ENCODE peak calls at places on chromosomes 12 and 14, in five cellular contexts. T is astrocyte, N is fibroblast of lung, V is tibial artery, S is colonic mucosa. C is an unnamed sample.

GRCh38 chr12:132582058-132582420 is 28.3 kb downstream of the LRCOL1 start:
- DNase-seq in S (no peak), N (no peak), T (no peak), V (peak; percentile 80), C (no peak)

GRCh38 chr12:46153267-46153872 is 115.5 kb downstream of the SLC38A1 start:
- DNase-seq in T (peak; percentile 25), S (no peak), V (no peak), N (peak; percentile 30), C (no peak)

GRCh38 chr14:95699397-95699796 is 13.2 kb downstream of the TCL1B start:
- DNase-seq in S (no peak), T (no peak), V (no peak), N (no peak), C (no peak)

GRCh38 chr12:14769837-14770494 is 33.3 kb downstream of the WBP11 start:
- DNase-seq in S (peak; percentile 88), V (peak; percentile 90), N (peak; percentile 74), T (peak; percentile 60), C (peak; percentile 94)

GRCh38 chr12:58915634-58916033 is 4.7 kb downstream of the LRIG3 start:
- DNase-seq in S (peak; percentile 72), T (peak; percentile 71), N (peak; percentile 79), V (peak; percentile 70), C (no peak)

GRCh38 chr12:34401659-34402227 is 379.4 kb downstream of the ALG10 start:
- DNase-seq in N (no peak), S (peak; percentile 9), T (no peak), V (peak; percentile 48), C (peak; percentile 58)

GRCh38 chr12:30795410-30795659 is 40.6 kb upstream of the CAPRIN2 start:
- DNase-seq in S (no peak), V (no peak), N (no peak), T (no peak), C (no peak)

GRCh38 chr12:110046451-110047187 is 1.7 kb downstream of the C12orf76 start:
- DNase-seq in V (no peak), T (no peak), N (no peak), S (no peak), C (no peak)

GRCh38 chr12:89701606-89702206 is 6.9 kb downstream of the ATP2B1 start:
- DNase-seq in S (no peak), T (no peak), V (no peak), N (no peak), C (no peak)

GRCh38 chr12:76266797-76267196 is 81.4 kb downstream of the BBS10 start:
- DNase-seq in V (no peak), N (peak; percentile 94), S (no peak), T (peak; percentile 91), C (peak; percentile 68)

GRCh38 chr12:203462-204260 is 10.3 kb downstream of the SLC6A12 start:
- DNase-seq in S (no peak), V (no peak), N (no peak), T (no peak), C (no peak)

GRCh38 chr12:32171211-32171610 is 64.6 kb downstream of the BICD1 start:
- DNase-seq in V (no peak), T (no peak), N (no peak), S (no peak), C (no peak)

GRCh38 chr14:92348154-92348553 is 25.2 kb downstream of the SLC24A4 start:
- DNase-seq in V (no peak), N (no peak), T (no peak), S (peak; percentile 64), C (no peak)

GRCh38 chr14:49886523-49886922 is 6.4 kb upstream of the ARF6 start:
- DNase-seq in T (no peak), N (no peak), S (no peak), V (no peak), C (no peak)

GRCh38 chr12:123696209-123696608 is 15.9 kb upstream of the ATP6V0A2 start:
- DNase-seq in T (no peak), V (no peak), S (no peak), N (no peak), C (no peak)

GRCh38 chr14:53529519-53529918 is 376.4 kb upstream of the DDHD1 start:
- DNase-seq in T (no peak), V (no peak), S (no peak), N (peak; percentile 22), C (no peak)

GRCh38 chr12:115763376-115763775 is 514.1 kb downstream of the MED13L start:
- DNase-seq in N (no peak), T (no peak), S (no peak), V (no peak), C (no peak)

GRCh38 chr14:99158150-99158549 is 113.8 kb downstream of the BCL11B start:
- DNase-seq in S (no peak), V (no peak), T (no peak), N (no peak), C (no peak)

GRCh38 chr12:15756822-15757221 is 32.4 kb downstream of the EPS8 start:
- DNase-seq in S (no peak), V (no peak), N (peak; percentile 40), T (peak; percentile 29), C (no peak)

GRCh38 chr12:117582135-117582784 is 220.8 kb upstream of the NOS1 start:
- DNase-seq in V (no peak), S (no peak), T (no peak), N (no peak), C (no peak)

GRCh38 chr14:95290021-95290420 is 29.7 kb downstream of the CLMN start:
- DNase-seq in V (peak; percentile 21), S (no peak), N (no peak), T (no peak), C (no peak)

GRCh38 chr14:70666364-70666691 is 24.6 kb downstream of the TTC9 start:
- DNase-seq in N (peak; percentile 35), V (no peak), T (peak; percentile 20), S (no peak), C (no peak)

GRCh38 chr12:75042125-75042524 is 167.5 kb downstream of the KCNC2 start:
- DNase-seq in T (no peak), V (no peak), S (no peak), N (no peak), C (no peak)

GRCh38 chr14:61630399-61630798 is 64.9 kb upstream of the HIF1A start:
- DNase-seq in S (no peak), N (no peak), V (no peak), T (no peak), C (no peak)

GRCh38 chr12:68915055-68915454 is 17.9 kb downstream of the CPM start:
- DNase-seq in N (peak; percentile 97), S (no peak), V (no peak), T (peak; percentile 97), C (no peak)

GRCh38 chr12:3680919-3681594 is 71.9 kb downstream of the CRACR2A start:
- DNase-seq in T (no peak), V (no peak), S (peak; percentile 66), N (no peak), C (no peak)

GRCh38 chr12:99984271-99985128 is at the start of gene ANKS1B:
- DNase-seq in N (peak; percentile 66), T (peak; percentile 49), V (peak; percentile 75), S (peak; percentile 45), C (peak; percentile 83)

GRCh38 chr14:106390947-106391346 is 864.6 kb downstream of the TMEM121 start:
- DNase-seq in N (no peak), S (no peak), T (no peak), V (no peak), C (no peak)

GRCh38 chr12:11016937-11017336 is 5.5 kb downstream of the TAS2R19 start:
- DNase-seq in S (peak; percentile 28), T (no peak), N (no peak), V (no peak), C (no peak)

GRCh38 chr12:114123108-114123507 is 157.0 kb upstream of the RBM19 start:
- DNase-seq in S (no peak), N (no peak), V (no peak), T (no peak), C (no peak)
- H3K27ac ChIP-seq in S (no peak overlapping the region), N (no peak overlapping the region), V (no peak overlapping the region), T (no peak overlapping the region), C (no peak overlapping the region)

GRCh38 chr12:42946776-42947435 is 357.4 kb upstream of the PRICKLE1 start:
- DNase-seq in T (peak; percentile 29), V (no peak), N (peak; percentile 36), S (no peak), C (no peak)
- H3K9me3 ChIP-seq in T (no peaks in the 10 kb centered on the region), V (peaks cover 17% of the 10 kb centered on the region), N (no peaks in the 10 kb centered on the region), S (no peaks in the 10 kb centered on the region), C (peaks cover 9% of the 10 kb centered on the region)

DNA sequence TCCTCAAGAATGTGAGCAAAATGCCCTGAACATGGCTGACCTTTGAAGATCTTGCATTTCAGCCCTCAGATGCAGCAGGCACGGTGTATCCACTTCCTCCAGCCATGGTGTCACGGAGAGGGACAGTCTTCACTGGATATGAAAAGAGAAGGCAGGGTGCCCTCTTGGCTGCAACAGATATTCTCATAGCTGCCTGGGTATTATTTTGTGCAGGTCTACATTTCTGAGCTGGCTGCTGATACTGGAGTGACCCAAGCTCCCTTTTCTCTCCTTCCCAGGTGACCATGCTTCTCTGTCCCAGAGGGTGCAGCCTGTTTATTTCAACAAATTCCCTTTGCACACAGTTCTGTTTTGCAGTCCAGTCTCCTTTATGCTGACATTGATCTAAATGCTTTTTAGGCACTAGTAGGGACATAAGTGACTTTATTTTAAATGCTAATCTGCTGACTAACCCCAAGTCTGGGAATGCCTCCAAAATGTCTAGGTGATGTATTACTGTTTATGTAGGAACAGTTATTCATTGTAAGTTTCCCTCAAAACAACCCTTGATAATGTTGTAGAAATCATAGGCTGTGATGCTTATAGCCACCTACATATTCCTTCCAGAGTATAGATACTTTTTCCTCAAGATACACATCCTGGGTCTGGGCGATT is 17.4 kb upstream of the PYGL start:
- DNase-seq in T (peak; percentile 95), V (no peak), N (peak; percentile 95), S (no peak), C (no peak)
- H3K4me3 ChIP-seq in T (peak overlapping the region; percentile 27), V (no peak overlapping the region), N (no peak overlapping the region), S (no peak overlapping the region), C (no peak overlapping the region)

GRCh38 chr14:69132513-69133181 is 20.3 kb downstream of the DCAF5 start:
- DNase-seq in V (no peak), N (peak; percentile 72), T (peak; percentile 63), S (no peak), C (no peak)
- H3K27ac ChIP-seq in V (no peak overlapping the region), N (no peak overlapping the region), T (peak overlapping the region; percentile 72), S (no peak overlapping the region), C (no peak overlapping the region)

GRCh38 chr12:106584104-106585064 is 1.6 kb downstream of the RFX4 start:
- DNase-seq in T (no peak), N (no peak), V (no peak), S (no peak), C (no peak)

GRCh38 chr12:106586803-106587684 is 4.2 kb downstream of the RFX4 start:
- DNase-seq in S (no peak), V (no peak), T (no peak), N (no peak), C (no peak)

GRCh38 chr12:106586535-106586802 is 3.7 kb downstream of the RFX4 start:
- DNase-seq in V (no peak), T (no peak), N (no peak), S (no peak), C (no peak)

GRCh38 chr12:106585237-106585834 is 2.5 kb downstream of the RFX4 start:
- DNase-seq in T (no peak), V (no peak), S (no peak), N (no peak), C (no peak)

GRCh38 chr12:106585862-106586534 is 3.2 kb downstream of the RFX4 start:
- DNase-seq in N (no peak), S (no peak), V (no peak), T (no peak), C (no peak)
- H3K9me3 ChIP-seq in N (no peaks in the 10 kb centered on the region), S (no peaks in the 10 kb centered on the region), V (no peaks in the 10 kb centered on the region), T (no peaks in the 10 kb centered on the region), C (no peaks in the 10 kb centered on the region)